ENCODE peak calls at places on chromosomes 3 and 15, in eight cellular contexts. One of them, this sample, is unnamed.

GRCh38 chr15:101712078-101712477 is 12.2 kb downstream of the TARS3 start:
- DNase-seq in HEK293T: no peak
- DNase-seq in islet precursor cell: no peak
- DNase-seq in GM12865: no peak
- DNase-seq in effector memory CD8-positive, alpha-beta T cell: no peak
- DNase-seq in T-helper 9 cell: no peak
- DNase-seq in endothelial cell: no peak
- DNase-seq in NCI-H1105: no peak
- DNase-seq in this sample: no peak

GRCh38 chr3:100024520-100025303 is 89.6 kb downstream of the FILIP1L start:
- DNase-seq in HEK293T: no peak
- DNase-seq in islet precursor cell: no peak
- DNase-seq in GM12865: no peak
- DNase-seq in effector memory CD8-positive, alpha-beta T cell: no peak
- DNase-seq in T-helper 9 cell: no peak
- DNase-seq in endothelial cell: no peak
- DNase-seq in NCI-H1105: no peak
- DNase-seq in this sample: no peak

GRCh38 chr15:91491131-91491950 is 362.2 kb upstream of the SLCO3A1 start:
- DNase-seq in HEK293T: no peak
- DNase-seq in islet precursor cell: no peak
- DNase-seq in GM12865: no peak
- DNase-seq in effector memory CD8-positive, alpha-beta T cell: no peak
- DNase-seq in T-helper 9 cell: no peak
- DNase-seq in endothelial cell: no peak
- DNase-seq in NCI-H1105: no peak
- DNase-seq in this sample: no peak

GRCh38 chr15:84981711-84982300 is at the start of gene PDE8A:
- DNase-seq in HEK293T: peak
- DNase-seq in islet precursor cell: peak
- DNase-seq in GM12865: peak
- DNase-seq in effector memory CD8-positive, alpha-beta T cell: peak
- DNase-seq in T-helper 9 cell: peak
- DNase-seq in endothelial cell: peak
- DNase-seq in NCI-H1105: no peak
- DNase-seq in this sample: no peak

GRCh38 chr3:49880581-49881328 is 11.0 kb upstream of the CAMKV start:
- DNase-seq in HEK293T: no peak
- DNase-seq in islet precursor cell: no peak
- DNase-seq in GM12865: no peak
- DNase-seq in effector memory CD8-positive, alpha-beta T cell: no peak
- DNase-seq in T-helper 9 cell: no peak
- DNase-seq in endothelial cell: no peak
- DNase-seq in NCI-H1105: no peak
- DNase-seq in this sample: no peak

GRCh38 chr3:12194209-12194608 is 35.5 kb upstream of the TIMP4 start:
- DNase-seq in HEK293T: no peak
- DNase-seq in islet precursor cell: no peak
- DNase-seq in GM12865: peak
- DNase-seq in effector memory CD8-positive, alpha-beta T cell: no peak
- DNase-seq in T-helper 9 cell: no peak
- DNase-seq in endothelial cell: no peak
- DNase-seq in NCI-H1105: no peak
- DNase-seq in this sample: peak

GRCh38 chr15:95868450-95868849 is 462.1 kb upstream of the NR2F2 start:
- DNase-seq in HEK293T: peak
- DNase-seq in islet precursor cell: no peak
- DNase-seq in GM12865: no peak
- DNase-seq in effector memory CD8-positive, alpha-beta T cell: no peak
- DNase-seq in T-helper 9 cell: no peak
- DNase-seq in endothelial cell: no peak
- DNase-seq in NCI-H1105: no peak
- DNase-seq in this sample: no peak

GRCh38 chr3:84096188-84096587 is 862.6 kb upstream of the CADM2 start:
- DNase-seq in HEK293T: no peak
- DNase-seq in islet precursor cell: no peak
- DNase-seq in GM12865: no peak
- DNase-seq in effector memory CD8-positive, alpha-beta T cell: no peak
- DNase-seq in T-helper 9 cell: no peak
- DNase-seq in endothelial cell: no peak
- DNase-seq in NCI-H1105: no peak
- DNase-seq in this sample: no peak

GRCh38 chr15:69893086-69893485 is 204.6 kb downstream of the TLE3 start:
- DNase-seq in HEK293T: no peak
- DNase-seq in islet precursor cell: no peak
- DNase-seq in GM12865: no peak
- DNase-seq in effector memory CD8-positive, alpha-beta T cell: no peak
- DNase-seq in T-helper 9 cell: no peak
- DNase-seq in endothelial cell: no peak
- DNase-seq in NCI-H1105: no peak
- DNase-seq in this sample: no peak

GRCh38 chr3:54353547-54354339 is 231.4 kb downstream of the CACNA2D3 start:
- DNase-seq in HEK293T: peak
- DNase-seq in islet precursor cell: no peak
- DNase-seq in GM12865: no peak
- DNase-seq in effector memory CD8-positive, alpha-beta T cell: no peak
- DNase-seq in T-helper 9 cell: no peak
- DNase-seq in endothelial cell: no peak
- DNase-seq in NCI-H1105: no peak
- DNase-seq in this sample: peak